ENCODE peak calls at places on chromosomes 12 and 14, in eight cellular contexts. Z is A549, K is tibial nerve, D is ovary, F is transverse colon, Q is stomach, X is GM12878, G is HepG2. W is an unnamed sample.

GRCh38 chr12:71737204-71737603 is 17.5 kb upstream of the RAB21 start:
- DNase-seq in Z (no peak), K (no peak), D (no peak), F (no peak), Q (no peak), X (no peak), G (no peak), W (no peak)

GRCh38 chr12:8678661-8679111 is 16.1 kb upstream of the MFAP5 start:
- DNase-seq in Z (no peak), K (no peak), D (no peak), F (no peak), Q (no peak), X (no peak), G (no peak), W (no peak)

GRCh38 chr12:48924617-48925217 is 575 bp downstream of the FKBP11 start:
- DNase-seq in Z (peak), K (no peak), D (peak), F (peak), Q (peak), X (peak), G (no peak), W (peak)

GRCh38 chr14:21039059-21039422 is 3.1 kb upstream of the RNASE7 start:
- DNase-seq in Z (no peak), K (peak), D (peak), F (peak), Q (peak), X (no peak), G (peak), W (peak)

GRCh38 chr12:119241049-119241448 is 62.3 kb downstream of the HSPB8 start:
- DNase-seq in Z (no peak), K (no peak), D (no peak), F (no peak), Q (no peak), X (no peak), G (no peak), W (no peak)

GRCh38 chr12:108855284-108856169 is 1.9 kb downstream of the SSH1 start:
- DNase-seq in Z (no peak), K (no peak), D (no peak), F (no peak), Q (no peak), X (no peak), G (peak), W (no peak)

GRCh38 chr14:69850736-69851112 is 28.5 kb upstream of the SMOC1 start:
- DNase-seq in Z (no peak), K (no peak), D (no peak), F (no peak), Q (no peak), X (no peak), G (peak), W (no peak)

GRCh38 chr14:104305511-104306449 is 167.4 kb downstream of the KIF26A start:
- DNase-seq in Z (no peak), K (no peak), D (peak), F (no peak), Q (no peak), X (no peak), G (no peak), W (no peak)

GRCh38 chr12:76449572-76449971 is 101.4 kb upstream of the BBS10 start:
- DNase-seq in Z (peak), K (no peak), D (no peak), F (no peak), Q (no peak), X (no peak), G (no peak), W (no peak)

GRCh38 chr14:78469947-78470346 is 299.8 kb downstream of the NRXN3 start:
- DNase-seq in Z (no peak), K (no peak), D (no peak), F (no peak), Q (no peak), X (no peak), G (no peak), W (no peak)

GRCh38 chr12:106585237-106585834 is 2.5 kb downstream of the RFX4 start:
- DNase-seq in Z (no peak), K (no peak), D (no peak), F (no peak), Q (no peak), X (no peak), G (no peak), W (no peak)

GRCh38 chr12:7374423-7375144 is 69.4 kb downstream of the CD163L1 start:
- DNase-seq in Z (peak), K (peak), D (no peak), F (peak), Q (no peak), X (no peak), G (peak), W (no peak)

GRCh38 chr14:74616996-74617700 is 5.1 kb upstream of the LTBP2 start:
- DNase-seq in Z (peak), K (no peak), D (no peak), F (no peak), Q (no peak), X (no peak), G (no peak), W (no peak)

GRCh38 chr14:78848234-78848820 is 678.2 kb downstream of the NRXN3 start:
- DNase-seq in Z (peak), K (no peak), D (no peak), F (peak), Q (peak), X (no peak), G (peak), W (no peak)

GRCh38 chr12:67759829-67760228 is 111.3 kb downstream of the DYRK2 start:
- DNase-seq in Z (no peak), K (no peak), D (no peak), F (no peak), Q (no peak), X (no peak), G (no peak), W (no peak)

GRCh38 chr14:71148627-71149026 is 241.4 kb downstream of the PCNX1 start:
- DNase-seq in Z (no peak), K (no peak), D (no peak), F (no peak), Q (no peak), X (no peak), G (no peak), W (peak)

GRCh38 chr14:101602466-101602840 is 41.2 kb downstream of the DIO3 start:
- DNase-seq in Z (no peak), K (no peak), D (no peak), F (peak), Q (no peak), X (no peak), G (no peak), W (no peak)

GRCh38 chr14:104531421-104532190 is 48.0 kb upstream of the C14orf180 start:
- DNase-seq in Z (no peak), K (no peak), D (no peak), F (no peak), Q (no peak), X (no peak), G (no peak), W (no peak)

GRCh38 chr12:78970041-78970440 is 105.5 kb downstream of the SYT1 start:
- DNase-seq in Z (no peak), K (no peak), D (no peak), F (no peak), Q (no peak), X (no peak), G (no peak), W (no peak)

GRCh38 chr12:109868182-109869051 is 11.9 kb downstream of the GLTP start:
- DNase-seq in Z (no peak), K (no peak), D (no peak), F (no peak), Q (no peak), X (no peak), G (no peak), W (no peak)

GRCh38 chr12:12893438-12893837 is 2.1 kb downstream of the GPRC5A start:
- DNase-seq in Z (no peak), K (no peak), D (no peak), F (no peak), Q (no peak), X (no peak), G (no peak), W (no peak)

GRCh38 chr12:69900720-69901131 is 75.7 kb downstream of the MYRFL start:
- DNase-seq in Z (peak), K (peak), D (peak), F (peak), Q (peak), X (no peak), G (peak), W (peak)

GRCh38 chr12:83261998-83262397 is 575.3 kb downstream of the TMTC2 start:
- DNase-seq in Z (peak), K (no peak), D (no peak), F (no peak), Q (no peak), X (no peak), G (no peak), W (no peak)

DNA sequence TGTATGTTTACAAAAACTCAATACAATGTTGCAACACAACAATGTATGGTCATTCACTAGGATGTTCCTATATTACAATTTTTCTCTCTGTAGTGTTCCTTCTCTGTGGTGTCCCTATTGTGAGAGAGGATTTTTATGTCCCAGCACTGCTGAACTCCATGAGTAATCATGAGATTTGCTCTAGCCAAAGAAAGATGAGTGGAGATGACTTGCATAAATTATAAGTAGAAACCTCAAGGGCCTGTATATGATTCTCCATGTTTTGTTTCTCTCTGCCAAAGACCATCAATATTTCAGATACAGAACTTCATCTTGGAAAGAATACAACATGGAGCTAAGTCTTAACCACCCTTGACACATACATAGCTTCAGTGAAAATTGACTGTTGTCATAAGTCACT is 579.1 kb downstream of the TMTC2 start:
- DNase-seq in Z (peak), K (no peak), D (no peak), F (no peak), Q (no peak), X (no peak), G (no peak), W (no peak)
- TF ChIP-seq EP300 in Z (no peak), K (no peak), D (no peak), F (no peak), Q (no peak), X (no peak), G (no peak), W (no peak)

GRCh38 chr12:1661553-1662335 is 29.1 kb upstream of the ADIPOR2 start:
- DNase-seq in Z (peak), K (peak), D (peak), F (peak), Q (peak), X (peak), G (peak), W (peak)
- TF ChIP-seq POLR2A in Z (peak), K (peak), D (peak), F (peak), Q (no peak), X (peak), G (peak), W (no peak)

GRCh38 chr14:102924632-102925588 is 2.4 kb downstream of the AMN start:
- DNase-seq in Z (no peak), K (no peak), D (no peak), F (no peak), Q (no peak), X (no peak), G (no peak), W (no peak)
- TF ChIP-seq CTCF in Z (no peak), K (no peak), D (no peak), F (no peak), Q (no peak), X (no peak), G (no peak), W (no peak)

GRCh38 chr14:51954657-51955056 is 34.7 kb upstream of the RTRAF start:
- DNase-seq in Z (no peak), K (no peak), D (no peak), F (no peak), Q (no peak), X (no peak), G (no peak), W (no peak)

GRCh38 chr14:51953996-51954395 is 35.4 kb upstream of the RTRAF start:
- DNase-seq in Z (no peak), K (no peak), D (no peak), F (no peak), Q (no peak), X (no peak), G (no peak), W (no peak)

GRCh38 chr14:51962678-51963077 is 26.7 kb upstream of the RTRAF start:
- DNase-seq in Z (no peak), K (no peak), D (no peak), F (no peak), Q (no peak), X (no peak), G (no peak), W (no peak)

GRCh38 chr14:51959928-51960327 is 29.4 kb upstream of the RTRAF start:
- DNase-seq in Z (no peak), K (no peak), D (no peak), F (no peak), Q (no peak), X (no peak), G (no peak), W (no peak)

GRCh38 chr14:51957950-51958349 is 31.4 kb upstream of the RTRAF start:
- DNase-seq in Z (no peak), K (no peak), D (no peak), F (no peak), Q (no peak), X (no peak), G (no peak), W (no peak)
- TF ChIP-seq EP300 in Z (no peak), K (no peak), D (no peak), F (no peak), Q (no peak), X (no peak), G (no peak), W (no peak)

W was measured in suprapubic skin.